ENCODE peak calls at places on chromosomes 2 and 18, in ten cellular contexts. R is midbrain; N is stimulated activated CD4-positive, alpha-beta T cell treated with anti-CD3 and anti-CD28 coated beads, Interleukin-4, amount 100 ng/mL, for 24 hours; U is endothelial cell; Z is activated CD8-positive, alpha-beta memory T cell treated with anti-CD3 and anti-CD28 coated beads for 48 hours; J is fibroblast of the aortic adventitia; O is nucleus accumbens; H is foreskin fibroblast; Y is HT1080; C is T-helper 1 cell. F is an unnamed sample.

GRCh38 chr18:11167778-11168177 is 18.4 kb upstream of the PIEZO2 start:
- DNase-seq in R (no peak), N (no peak), U (no peak), Z (no peak), J (peak; percentile 24), O (no peak), H (peak; percentile 49), Y (no peak), C (no peak), F (no peak)

GRCh38 chr2:237726401-237726830 is 72.2 kb upstream of the RBM44 start:
- DNase-seq in R (no peak), N (no peak), U (no peak), Z (no peak), J (peak; percentile 38), O (no peak), H (peak; percentile 87), Y (no peak), C (no peak), F (no peak)

GRCh38 chr2:20214566-20215182 is 10.3 kb downstream of the SDC1 start:
- DNase-seq in R (no peak), N (no peak), U (no peak), Z (no peak), J (no peak), O (no peak), H (no peak), Y (no peak), C (no peak), F (no peak)

GRCh38 chr2:97005353-97005752 is 19.0 kb upstream of the FAM178B start:
- DNase-seq in R (no peak), N (no peak), U (peak; percentile 15), Z (no peak), J (no peak), O (no peak), H (peak; percentile 17), Y (peak; percentile 0), C (no peak), F (no peak)

GRCh38 chr2:172181840-172182239 is 79.1 kb upstream of the DLX2 start:
- DNase-seq in R (no peak), N (no peak), U (no peak), Z (no peak), J (no peak), O (no peak), H (no peak), Y (no peak), C (no peak), F (no peak)

GRCh38 chr2:85852078-85852790 is 36.6 kb downstream of the ST3GAL5 start:
- DNase-seq in R (no peak), N (no peak), U (no peak), Z (no peak), J (no peak), O (no peak), H (no peak), Y (no peak), C (no peak), F (no peak)

GRCh38 chr2:65020943-65021528 is 31.8 kb downstream of the SLC1A4 start:
- DNase-seq in R (no peak), N (no peak), U (no peak), Z (no peak), J (no peak), O (no peak), H (no peak), Y (no peak), C (no peak), F (no peak)

GRCh38 chr2:223545406-223545805 is 56.8 kb downstream of the SCG2 start:
- DNase-seq in R (no peak), N (no peak), U (no peak), Z (no peak), J (no peak), O (no peak), H (peak; percentile 17), Y (no peak), C (no peak), F (no peak)

GRCh38 chr2:120963997-120964396 is 228.3 kb downstream of the GLI2 start:
- DNase-seq in R (no peak), N (no peak), U (no peak), Z (no peak), J (peak; percentile 21), O (no peak), H (peak; percentile 62), Y (peak; percentile 53), C (no peak), F (no peak)

GRCh38 chr18:46291149-46291548 is 187.0 kb downstream of the HAUS1 start:
- DNase-seq in R (no peak), N (no peak), U (no peak), Z (no peak), J (no peak), O (no peak), H (no peak), Y (no peak), C (no peak), F (no peak)

GRCh38 chr2:8754056-8754790 is 72.4 kb downstream of the ID2 start:
- DNase-seq in R (peak; percentile 84), N (no peak), U (no peak), Z (no peak), J (peak; percentile 75), O (peak; percentile 19), H (peak; percentile 6), Y (no peak), C (no peak), F (no peak)

GRCh38 chr2:84815146-84815545 is 65.7 kb downstream of the TRABD2A start:
- DNase-seq in R (no peak), N (no peak), U (no peak), Z (no peak), J (peak; percentile 32), O (no peak), H (peak; percentile 58), Y (peak; percentile 68), C (no peak), F (no peak)

GRCh38 chr2:58377181-58377580 is 136.1 kb upstream of the FANCL start:
- DNase-seq in R (no peak), N (no peak), U (no peak), Z (no peak), J (no peak), O (no peak), H (peak; percentile 0), Y (no peak), C (no peak), F (no peak)

GRCh38 chr18:79522451-79523220 is 126.9 kb downstream of the NFATC1 start:
- DNase-seq in R (no peak), N (peak; percentile 67), U (peak; percentile 3), Z (no peak), J (no peak), O (no peak), H (no peak), Y (no peak), C (peak; percentile 59), F (peak; percentile 74)

GRCh38 chr2:167342769-167343168 is 454.5 kb downstream of the XIRP2 start:
- DNase-seq in R (no peak), N (no peak), U (no peak), Z (no peak), J (no peak), O (no peak), H (no peak), Y (no peak), C (no peak), F (no peak)

GRCh38 chr2:157936464-157936863 is 60.3 kb upstream of the ACVR1 start:
- DNase-seq in R (no peak), N (no peak), U (no peak), Z (no peak), J (no peak), O (no peak), H (peak; percentile 7), Y (peak; percentile 78), C (no peak), F (no peak)

F was measured in naive thymus-derived CD4-positive, alpha-beta T cell.